ENCODE peak calls at places on chromosomes 7 and 10, in five cellular contexts. B, E, J, D and R are unnamed samples.

GRCh38 chr7:29285451-29285807 is 90.9 kb downstream of the CHN2 start:
- DNase-seq in B (peak; percentile 90), E (no peak), J (no peak), D (peak; percentile 6), R (peak; percentile 49)

GRCh38 chr10:113099431-113100298 is 149.6 kb downstream of the TCF7L2 start:
- DNase-seq in B (peak; percentile 35), E (no peak), J (peak; percentile 22), D (no peak), R (peak; percentile 46)

GRCh38 chr10:119667562-119668328 is 16.6 kb downstream of the BAG3 start:
- DNase-seq in B (peak; percentile 96), E (peak; percentile 32), J (no peak), D (no peak), R (peak; percentile 98)

GRCh38 chr7:134750083-134751062 is 29.1 kb upstream of the CALD1 start:
- DNase-seq in B (no peak), E (peak; percentile 56), J (peak; percentile 86), D (peak; percentile 89), R (peak; percentile 67)

GRCh38 chr10:118459642-118460193 is 117.6 kb upstream of the FAM204A start:
- DNase-seq in B (peak; percentile 53), E (peak; percentile 74), J (peak; percentile 75), D (peak; percentile 69), R (peak; percentile 56)

GRCh38 chr7:157474685-157475084 is 137.9 kb downstream of the DNAJB6 start:
- DNase-seq in B (no peak), E (no peak), J (peak; percentile 81), D (peak; percentile 88), R (no peak)

GRCh38 chr10:109264004-109264403 is 659.3 kb downstream of the XPNPEP1 start:
- DNase-seq in B (no peak), E (no peak), J (no peak), D (no peak), R (no peak)

GRCh38 chr10:81696609-81697388 is 178.2 kb upstream of the NRG3 start:
- DNase-seq in B (no peak), E (no peak), J (peak; percentile 79), D (peak; percentile 56), R (no peak)

GRCh38 chr7:106793015-106793651 is 71.9 kb upstream of the PIK3CG start:
- DNase-seq in B (peak; percentile 33), E (no peak), J (no peak), D (no peak), R (no peak)

GRCh38 chr10:68167790-68168189 is 58.5 kb downstream of the MYPN start:
- DNase-seq in B (no peak), E (no peak), J (no peak), D (no peak), R (no peak)

GRCh38 chr10:100730739-100731602 is 14.4 kb upstream of the PAX2 start:
- DNase-seq in B (peak; percentile 22), E (no peak), J (no peak), D (peak; percentile 57), R (peak; percentile 86)

GRCh38 chr7:94431620-94432295 is 37.1 kb downstream of the COL1A2 start:
- DNase-seq in B (no peak), E (no peak), J (no peak), D (no peak), R (no peak)

GRCh38 chr7:159095979-159096411 is 48.7 kb downstream of the VIPR2 start:
- DNase-seq in B (no peak), E (no peak), J (peak; percentile 22), D (no peak), R (no peak)

GRCh38 chr10:72263613-72264241 is 10.0 kb upstream of the DDIT4 start:
- DNase-seq in B (no peak), E (no peak), J (no peak), D (no peak), R (no peak)

GRCh38 chr7:73971701-73972341 is 56.2 kb upstream of the ELN start:
- DNase-seq in B (no peak), E (no peak), J (peak; percentile 84), D (peak; percentile 73), R (no peak)

GRCh38 chr7:90271753-90272152 is 26.8 kb downstream of the CFAP69 start:
- DNase-seq in B (peak; percentile 2), E (no peak), J (no peak), D (no peak), R (no peak)

GRCh38 chr7:32066441-32066840 is 3.8 kb downstream of the PDE1C start:
- DNase-seq in B (no peak), E (no peak), J (no peak), D (no peak), R (no peak)

GRCh38 chr10:63346015-63346441 is 119.7 kb downstream of the JMJD1C start:
- DNase-seq in B (peak; percentile 32), E (no peak), J (no peak), D (no peak), R (no peak)

GRCh38 chr7:38889872-38890432 is 19.0 kb downstream of the VPS41 start:
- DNase-seq in B (no peak), E (no peak), J (no peak), D (no peak), R (no peak)

DNA sequence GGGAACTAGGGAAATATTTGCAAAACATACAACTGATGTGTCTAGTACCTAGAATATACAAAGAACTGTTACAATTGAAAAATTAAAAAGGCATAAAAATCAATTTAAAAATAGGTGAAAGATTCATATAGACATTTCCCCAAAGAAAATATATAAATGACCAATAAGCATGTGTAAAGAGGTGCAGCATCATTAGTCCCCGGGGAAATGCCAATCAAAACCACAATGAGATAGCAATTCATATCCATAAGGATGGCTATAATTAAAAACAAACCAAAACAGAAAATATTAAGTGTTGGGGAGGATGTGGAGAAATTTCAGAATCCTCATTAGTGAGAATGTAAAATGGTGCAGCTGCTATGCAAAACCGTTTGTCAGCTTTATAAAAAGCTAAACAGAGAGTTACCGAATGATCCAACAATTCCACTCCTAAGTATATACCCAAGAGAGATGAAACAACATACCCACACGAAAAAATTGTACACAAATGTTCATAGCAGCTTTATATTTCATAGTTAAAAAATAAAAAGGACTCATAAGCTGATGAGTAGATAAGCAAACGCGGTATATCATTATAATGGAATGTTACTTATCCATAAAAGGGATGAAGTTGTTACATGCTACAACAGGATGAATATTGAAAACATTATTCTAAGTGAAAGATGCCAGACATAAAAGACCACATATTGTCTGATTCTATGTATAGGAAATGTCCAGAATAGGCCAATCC is 210.1 kb upstream of the INHBA start:
- DNase-seq in B (no peak), E (no peak), J (no peak), D (no peak), R (no peak)
- H3K23ac ChIP-seq in B (no peak overlapping the region), E (no peak overlapping the region), J (no peak overlapping the region), D (no peak overlapping the region), R (no peak overlapping the region)

GRCh38 chr10:88992945-88993537 is 2.4 kb downstream of the FAS start:
- DNase-seq in B (peak; percentile 43), E (no peak), J (no peak), D (no peak), R (no peak)
- H2BK12ac ChIP-seq in B (no peak overlapping the region), E (no peak overlapping the region), J (no peak overlapping the region), D (no peak overlapping the region), R (no peak overlapping the region)

GRCh38 chr10:122853665-122854313 is 8.1 kb upstream of the CUZD1 start:
- DNase-seq in B (no peak), E (no peak), J (no peak), D (no peak), R (no peak)
- H3K23ac ChIP-seq in B (no peak overlapping the region), E (no peak overlapping the region), J (no peak overlapping the region), D (no peak overlapping the region), R (no peak overlapping the region)

DNA sequence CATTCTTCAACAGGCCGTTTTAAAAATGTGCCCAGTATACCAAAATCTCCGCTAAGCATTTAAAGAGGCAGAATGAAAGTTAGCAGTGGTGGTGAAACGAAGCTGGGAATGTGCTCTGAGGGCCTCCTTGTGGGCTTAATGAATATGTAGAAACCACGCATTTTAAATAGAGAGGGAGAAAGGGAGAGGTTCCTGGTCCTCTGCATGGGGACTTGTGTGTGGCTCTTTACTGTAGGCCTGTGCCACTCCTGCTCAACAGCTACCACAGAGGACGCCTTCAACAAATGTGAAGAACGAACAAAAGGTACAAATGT is 170.6 kb downstream of the EGFR start:
- DNase-seq in B (no peak), E (no peak), J (no peak), D (peak; percentile 40), R (no peak)
- H2BK12ac ChIP-seq in B (no peak overlapping the region), E (no peak overlapping the region), J (no peak overlapping the region), D (peak overlapping the region; percentile 40), R (no peak overlapping the region)

DNA sequence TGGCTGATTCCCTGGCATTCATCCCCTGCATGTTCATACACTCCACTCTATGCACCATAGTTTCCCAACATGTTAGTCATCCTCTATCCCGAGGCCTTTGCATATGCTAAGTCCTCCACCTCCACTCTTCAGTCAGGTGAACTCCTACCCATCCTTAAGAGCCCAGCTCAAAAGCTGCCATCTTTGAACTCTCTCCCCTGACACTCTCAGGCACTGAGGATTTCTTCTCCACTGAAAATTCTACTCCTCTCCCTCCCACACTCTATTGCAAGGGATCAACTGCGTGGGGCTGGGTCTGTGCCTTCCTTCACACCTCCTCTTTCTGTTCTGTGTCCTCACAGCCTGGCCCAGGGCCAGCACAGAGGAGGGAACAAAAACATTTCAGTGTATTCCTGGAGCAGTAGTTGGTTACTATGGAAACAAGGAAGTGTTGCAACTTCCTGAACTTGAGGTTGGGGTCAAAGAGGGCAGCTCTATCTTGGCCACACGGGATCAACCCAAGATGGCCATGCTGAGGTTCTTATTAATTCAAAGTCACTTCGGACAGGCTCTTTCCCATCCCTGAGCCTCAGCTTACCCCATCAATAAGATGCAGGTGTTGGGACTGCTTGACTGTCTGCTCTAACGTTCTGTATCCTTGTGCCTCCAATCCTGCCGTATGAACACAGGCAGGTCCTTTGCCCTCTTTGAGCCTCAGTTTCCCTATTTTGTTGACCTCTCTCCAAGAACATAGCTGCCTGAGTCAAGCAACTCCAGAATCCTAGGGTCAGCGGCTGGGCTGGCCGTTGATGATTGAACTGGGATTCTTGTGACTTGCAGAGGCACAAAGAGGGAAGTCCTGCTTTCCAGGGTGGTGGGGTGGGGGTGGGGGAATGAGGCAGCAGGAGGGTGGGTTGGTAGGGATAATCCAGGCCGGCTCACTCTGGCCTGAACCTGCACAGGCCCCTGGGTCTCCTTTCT is 15.5 kb downstream of the ZMIZ1 start:
- DNase-seq in B (peak; percentile 93), E (no peak), J (no peak), D (no peak), R (no peak)
- H3K23ac ChIP-seq in B (no peak overlapping the region), E (no peak overlapping the region), J (no peak overlapping the region), D (no peak overlapping the region), R (no peak overlapping the region)

GRCh38 chr7:98531717-98532116 is 85.4 kb upstream of the NPTX2 start:
- DNase-seq in B (no peak), E (no peak), J (no peak), D (no peak), R (no peak)
- H2BK12ac ChIP-seq in B (no peak overlapping the region), E (no peak overlapping the region), J (no peak overlapping the region), D (no peak overlapping the region), R (no peak overlapping the region)

GRCh38 chr10:31102421-31102820 is 70.8 kb upstream of the ZNF438 start:
- DNase-seq in B (no peak), E (no peak), J (no peak), D (no peak), R (no peak)
- H3K23ac ChIP-seq in B (no peak overlapping the region), E (no peak overlapping the region), J (no peak overlapping the region), D (no peak overlapping the region), R (no peak overlapping the region)

DNA sequence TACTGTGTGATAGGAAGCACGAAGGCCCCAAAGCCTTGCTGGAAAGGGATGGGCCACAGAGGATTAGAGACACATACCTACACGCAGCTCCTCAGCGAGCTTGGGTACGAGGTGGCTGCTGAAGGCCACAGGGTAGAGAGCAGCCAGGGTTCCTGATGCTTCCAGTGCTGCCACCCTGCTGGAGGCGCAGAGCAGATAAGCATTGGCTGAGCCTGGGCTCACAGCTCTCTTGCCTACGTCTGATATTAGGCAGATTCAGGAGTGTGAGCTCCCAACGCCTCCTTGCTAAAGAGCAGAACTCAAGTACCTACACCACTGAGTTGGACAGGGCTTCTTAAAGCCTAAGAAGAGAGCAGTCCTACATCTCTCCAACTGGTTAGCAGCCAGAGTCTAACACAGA is 20.0 kb downstream of the ZDHHC16 start:
- DNase-seq in B (no peak), E (no peak), J (no peak), D (no peak), R (no peak)
- H2BK12ac ChIP-seq in B (no peak overlapping the region), E (no peak overlapping the region), J (no peak overlapping the region), D (no peak overlapping the region), R (peak overlapping the region; percentile 15)